ENCODE peak calls at places on chromosomes 3 and 15, in four cellular contexts. I is stomach, E is sigmoid colon, Z is breast epithelium. S is an unnamed sample. For H3K4me1, the result is how much of the 10 kb centered on the place peaks cover.

GRCh38 chr15:65305776-65306175 is 1.3 kb downstream of the RNU5B-1 start:
- DNase-seq in I (no peak), E (no peak), Z (no peak), S (peak)

GRCh38 chr3:46013316-46014094 is 13.8 kb downstream of the XCR1 start:
- DNase-seq in I (no peak), E (no peak), Z (no peak), S (no peak)

GRCh38 chr15:41993447-41994170 is 21.3 kb upstream of the EHD4 start:
- DNase-seq in I (no peak), E (no peak), Z (peak), S (peak)

GRCh38 chr3:166556955-166557354 is 719.7 kb upstream of the BCHE start:
- DNase-seq in I (no peak), E (no peak), Z (no peak), S (no peak)

GRCh38 chr3:182682263-182683229 is 110.8 kb upstream of the ATP11B start:
- DNase-seq in I (peak), E (no peak), Z (no peak), S (peak)

GRCh38 chr3:10513306-10513705 is 7.9 kb upstream of the ATP2B2 start:
- DNase-seq in I (no peak), E (no peak), Z (no peak), S (peak)

GRCh38 chr3:33848624-33849347 is 50.4 kb downstream of the PDCD6IP start:
- DNase-seq in I (no peak), E (no peak), Z (no peak), S (no peak)

GRCh38 chr3:194196876-194197275 is 60.9 kb downstream of the HES1 start:
- DNase-seq in I (no peak), E (no peak), Z (no peak), S (no peak)

GRCh38 chr3:182597621-182598041 is 195.7 kb upstream of the ATP11B start:
- DNase-seq in I (no peak), E (no peak), Z (no peak), S (no peak)

DNA sequence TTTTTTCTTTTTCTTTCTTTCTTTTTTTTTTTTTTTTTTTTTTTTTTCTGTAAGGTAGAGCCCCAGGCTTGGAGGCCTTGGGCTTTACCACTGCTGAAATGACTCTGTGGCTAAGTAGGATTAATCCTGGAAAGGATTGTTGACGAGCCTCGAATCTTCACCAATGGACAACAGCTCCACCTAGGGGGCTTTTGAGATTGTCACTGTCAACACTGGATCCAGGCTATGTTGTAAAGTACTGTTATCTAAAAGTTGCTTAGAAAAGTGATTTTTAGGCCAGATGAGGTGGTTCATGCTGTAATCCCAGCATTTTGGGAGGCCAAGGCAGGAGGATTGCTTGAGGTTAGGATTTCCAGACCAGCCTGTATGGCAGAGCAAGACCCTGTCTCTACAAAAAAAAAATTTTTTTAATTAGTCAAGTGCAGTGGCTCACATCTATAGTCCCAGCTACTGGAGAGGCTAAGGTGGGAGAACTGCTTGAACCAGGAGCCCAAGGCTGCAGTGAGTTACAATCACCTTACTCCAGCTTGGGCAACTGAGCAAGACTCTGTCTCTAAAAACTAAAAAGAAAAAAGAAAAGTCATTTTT is 41.6 kb downstream of the KLHL18 start:
- DNase-seq in I (peak), E (peak), Z (no peak), S (no peak)
- TF ChIP-seq POLR2AphosphoS5 in I (no peak), E (no peak), Z (no peak), S (no peak)

GRCh38 chr3:30630238-30631030 is 24.0 kb downstream of the TGFBR2 start:
- DNase-seq in I (no peak), E (no peak), Z (no peak), S (no peak)
- H3K4me1 ChIP-seq in I (half or more), E (under half), Z (under half), S (half or more)

GRCh38 chr3:13424111-13424844 is 4.2 kb upstream of the NUP210 start:
- DNase-seq in I (no peak), E (no peak), Z (no peak), S (no peak)

GRCh38 chr3:13420817-13421755 is 964 bp upstream of the NUP210 start:
- DNase-seq in I (peak), E (no peak), Z (no peak), S (peak)

GRCh38 chr3:13419356-13420050 is 619 bp downstream of the NUP210 start:
- DNase-seq in I (peak), E (no peak), Z (no peak), S (peak)

GRCh38 chr3:13416002-13416793 is 3.9 kb downstream of the NUP210 start:
- DNase-seq in I (no peak), E (no peak), Z (no peak), S (no peak)

GRCh38 chr3:13420051-13420816 is at the start of gene NUP210:
- DNase-seq in I (peak), E (no peak), Z (no peak), S (peak)
- TF ChIP-seq POLR2AphosphoS5 in I (no peak), E (no peak), Z (no peak), S (peak)

DNA sequence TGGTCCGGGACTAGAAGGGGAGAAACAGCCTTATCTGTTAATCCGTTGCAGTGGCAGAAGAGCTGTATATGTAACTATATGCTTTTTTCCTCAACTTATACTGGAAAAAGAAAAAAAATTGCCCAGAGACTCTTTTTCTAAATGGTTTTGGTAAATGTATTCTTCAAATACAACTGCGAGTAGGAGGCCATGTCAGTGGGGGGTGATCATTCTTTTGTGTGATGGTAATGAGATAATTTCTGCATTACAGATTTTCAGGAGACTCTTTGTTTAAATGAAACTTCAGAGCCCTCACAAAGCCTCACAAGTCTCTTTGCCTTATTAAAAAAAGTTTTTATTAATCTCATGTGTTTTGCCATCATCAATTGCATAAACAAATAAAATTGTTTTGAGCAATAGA is 116.5 kb downstream of the FNDC3B start:
- DNase-seq in I (no peak), E (no peak), Z (no peak), S (no peak)
- H3K4me1 ChIP-seq in I (half or more), E (under half), Z (under half), S (under half)

S was measured in spleen.